ENCODE peak calls at places on chromosome X, in seven cellular contexts. I is M059J, D is psoas muscle, E is OCI-M1, O is germinal center, K is body of pancreas, G is ureter. P is an unnamed sample.

GRCh38 chrX:72492499-72492898 is 80.1 kb downstream of the HDAC8 start:
- DNase-seq in E (no peak), I (no peak), G (no peak), D (no peak), K (no peak), O (no peak), P (no peak)

GRCh38 chrX:108464604-108465003 is 25.0 kb downstream of the COL4A5 start:
- DNase-seq in I (peak; percentile 12), K (no peak), G (no peak), O (no peak), E (no peak), D (no peak), P (no peak)

GRCh38 chrX:50613846-50614245 is 143.2 kb upstream of the DGKK start:
- DNase-seq in K (no peak), O (no peak), I (no peak), E (no peak), D (no peak), G (no peak), P (no peak)

GRCh38 chrX:20319054-20319453 is 52.3 kb upstream of the RPS6KA3 start:
- DNase-seq in E (no peak), I (no peak), G (no peak), K (no peak), D (no peak), O (no peak), P (no peak)

GRCh38 chrX:39645059-39645895 is 452.5 kb downstream of the BCOR start:
- DNase-seq in K (no peak), O (no peak), G (peak; percentile 53), E (no peak), I (peak; percentile 83), D (peak; percentile 81), P (no peak)

GRCh38 chrX:10922841-10923240 is 188.3 kb upstream of the HCCS start:
- DNase-seq in I (no peak), E (no peak), D (no peak), G (no peak), O (no peak), K (no peak), P (no peak)

GRCh38 chrX:129980540-129981206 is 1.8 kb upstream of the BCORL1 start:
- DNase-seq in O (peak; percentile 14), E (peak; percentile 46), D (peak; percentile 69), G (peak; percentile 48), I (peak; percentile 42), K (peak; percentile 54), P (no peak)

GRCh38 chrX:54479471-54480122 is 16.4 kb downstream of the FGD1 start:
- DNase-seq in E (no peak), O (no peak), I (peak; percentile 7), D (no peak), G (no peak), K (no peak), P (no peak)

GRCh38 chrX:56089376-56089775 is 142.8 kb upstream of the KLF8 start:
- DNase-seq in K (no peak), I (no peak), O (no peak), E (no peak), D (no peak), G (no peak), P (no peak)

GRCh38 chrX:106263817-106264216 is 95.7 kb downstream of the PWWP3B start:
- DNase-seq in K (no peak), E (peak; percentile 59), O (no peak), I (peak; percentile 1), D (no peak), G (no peak), P (no peak)

P was measured in C1 segment of cervical spinal cord.